ENCODE peak calls at places on chromosome 19, in nine cellular contexts. T is hepatocyte; U is caudate nucleus; J is epithelial cell of esophagus; E is stimulated activated CD4-positive, alpha-beta T cell treated with anti-CD3 and anti-CD28 coated beads, Interleukin-4, amount 100 ng/mL, for 1 hour; P is AG09319; H is activated naive CD4-positive, alpha-beta T cell treated with anti-CD3 and anti-CD28 coated beads, Interleukin-2, amount 10 ng/mL, durations not matched to agents 7 days and 5 days; D is LHCN-M2; F is amygdala. X is an unnamed sample.

GRCh38 chr19:44741841-44742352 is 6.6 kb upstream of the BCL3 start:
- DNase-seq in T (peak; percentile 97), U (peak; percentile 74), J (peak; percentile 100), E (no peak), P (peak; percentile 100), H (no peak), D (peak; percentile 99), F (peak; percentile 80), X (peak; percentile 98)

GRCh38 chr19:56595548-56595899 is 422 bp downstream of the ZNF71 start:
- DNase-seq in T (no peak), U (no peak), J (no peak), E (no peak), P (no peak), H (no peak), D (peak; percentile 25), F (no peak), X (no peak)

GRCh38 chr19:33794578-33795369 is 1.9 kb upstream of the KCTD15 start:
- DNase-seq in T (no peak), U (no peak), J (no peak), E (no peak), P (no peak), H (no peak), D (no peak), F (no peak), X (no peak)

GRCh38 chr19:45692187-45693111 is at the start of gene QPCTL:
- DNase-seq in T (peak; percentile 99), U (peak; percentile 100), J (peak; percentile 100), E (peak; percentile 95), P (peak; percentile 99), H (peak; percentile 99), D (peak; percentile 100), F (peak; percentile 100), X (peak; percentile 99)

GRCh38 chr19:35692010-35692409 is 12.3 kb upstream of the ZBTB32 start:
- DNase-seq in T (no peak), U (no peak), J (peak; percentile 24), E (no peak), P (no peak), H (no peak), D (no peak), F (no peak), X (no peak)

GRCh38 chr19:1370579-1371361 is 12.9 kb upstream of the NDUFS7 start:
- DNase-seq in T (no peak), U (no peak), J (no peak), E (no peak), P (no peak), H (no peak), D (no peak), F (no peak), X (no peak)

GRCh38 chr19:16391301-16392055 is 66.9 kb downstream of the KLF2 start:
- DNase-seq in T (no peak), U (no peak), J (no peak), E (no peak), P (no peak), H (no peak), D (no peak), F (no peak), X (no peak)

GRCh38 chr19:17752865-17753639 is 1.8 kb downstream of the FCHO1 start:
- DNase-seq in T (no peak), U (no peak), J (no peak), E (no peak), P (no peak), H (no peak), D (no peak), F (no peak), X (no peak)

GRCh38 chr19:9342610-9343304 is 18.8 kb downstream of the ZNF559 start:
- DNase-seq in T (no peak), U (no peak), J (no peak), E (no peak), P (no peak), H (no peak), D (no peak), F (no peak), X (no peak)

GRCh38 chr19:51142119-51142518 is at the start of gene SIGLEC7:
- DNase-seq in T (no peak), U (no peak), J (no peak), E (no peak), P (no peak), H (no peak), D (no peak), F (no peak), X (no peak)

GRCh38 chr19:13176345-13176744 is 26.1 kb downstream of the IER2 start:
- DNase-seq in T (no peak), U (no peak), J (no peak), E (no peak), P (no peak), H (no peak), D (no peak), F (no peak), X (no peak)

GRCh38 chr19:10612515-10613119 is 12.7 kb upstream of the SLC44A2 start:
- DNase-seq in T (no peak), U (peak; percentile 61), J (no peak), E (no peak), P (no peak), H (no peak), D (no peak), F (peak; percentile 54), X (no peak)

GRCh38 chr19:33624586-33625153 is 2.9 kb downstream of the CHST8 start:
- DNase-seq in T (no peak), U (no peak), J (no peak), E (no peak), P (no peak), H (no peak), D (no peak), F (no peak), X (no peak)

GRCh38 chr19:47534628-47535027 is 19.8 kb upstream of the NAPA start:
- DNase-seq in T (no peak), U (no peak), J (no peak), E (no peak), P (no peak), H (no peak), D (no peak), F (no peak), X (no peak)

GRCh38 chr19:3451451-3451866 is 28.9 kb downstream of the SMIM24 start:
- DNase-seq in T (no peak), U (no peak), J (no peak), E (no peak), P (no peak), H (no peak), D (no peak), F (no peak), X (no peak)

GRCh38 chr19:47419789-47420188 is 462 bp upstream of the MEIS3 start:
- DNase-seq in T (no peak), U (no peak), J (no peak), E (no peak), P (no peak), H (no peak), D (no peak), F (no peak), X (no peak)

GRCh38 chr19:13483215-13483614 is 23.1 kb downstream of the CACNA1A start:
- DNase-seq in T (no peak), U (no peak), J (no peak), E (no peak), P (no peak), H (no peak), D (peak; percentile 6), F (no peak), X (no peak)

GRCh38 chr19:17076539-17076919 is 952 bp downstream of the MYO9B start:
- DNase-seq in T (no peak), U (no peak), J (peak; percentile 32), E (no peak), P (no peak), H (peak; percentile 52), D (peak; percentile 9), F (no peak), X (no peak)

GRCh38 chr19:30316560-30317106 is 55.6 kb upstream of the ZNF536 start:
- DNase-seq in T (no peak), U (no peak), J (no peak), E (no peak), P (no peak), H (no peak), D (no peak), F (no peak), X (no peak)

GRCh38 chr19:45569619-45570421 is 14.8 kb downstream of the OPA3 start:
- DNase-seq in T (peak; percentile 48), U (peak; percentile 19), J (peak; percentile 54), E (peak; percentile 59), P (no peak), H (peak; percentile 74), D (peak; percentile 58), F (peak; percentile 18), X (no peak)

X was measured in AG04450.